ENCODE peak calls at places on chromosomes 16 and 17, in six cellular contexts. One of them, this sample, is unnamed.

GRCh38 chr17:46929413-46929812 is 6.5 kb downstream of the GOSR2 start:
- DNase-seq in GM12891: no peak
- DNase-seq in GM12878: no peak
- DNase-seq in HepG2: no peak
- DNase-seq in K562: no peak
- DNase-seq in H1: no peak
- DNase-seq in this sample: no peak

GRCh38 chr17:29341726-29342125 is 47.8 kb upstream of the NUFIP2 start:
- DNase-seq in GM12891: no peak
- DNase-seq in GM12878: no peak
- DNase-seq in HepG2: no peak
- DNase-seq in K562: no peak
- DNase-seq in H1: no peak
- DNase-seq in this sample: no peak

GRCh38 chr17:49013311-49014205 is 16.4 kb downstream of the IGF2BP1 start:
- DNase-seq in GM12891: no peak
- DNase-seq in GM12878: no peak
- DNase-seq in HepG2: no peak
- DNase-seq in K562: no peak
- DNase-seq in H1: peak; percentile 90
- DNase-seq in this sample: no peak

GRCh38 chr17:15101175-15101574 is 164.0 kb downstream of the PMP22 start:
- DNase-seq in GM12891: no peak
- DNase-seq in GM12878: no peak
- DNase-seq in HepG2: no peak
- DNase-seq in K562: no peak
- DNase-seq in H1: no peak
- DNase-seq in this sample: no peak

GRCh38 chr16:75014318-75014717 is 15.5 kb downstream of the ZNRF1 start:
- DNase-seq in GM12891: no peak
- DNase-seq in GM12878: no peak
- DNase-seq in HepG2: no peak
- DNase-seq in K562: no peak
- DNase-seq in H1: no peak
- DNase-seq in this sample: no peak

GRCh38 chr17:41773190-41773588 is 13.3 kb downstream of the JUP start:
- DNase-seq in GM12891: no peak
- DNase-seq in GM12878: no peak
- DNase-seq in HepG2: peak; percentile 79
- DNase-seq in K562: no peak
- DNase-seq in H1: peak; percentile 57
- DNase-seq in this sample: no peak

GRCh38 chr17:4004517-4005295 is 40.5 kb upstream of the ATP2A3 start:
- DNase-seq in GM12891: peak; percentile 93
- DNase-seq in GM12878: peak; percentile 5
- DNase-seq in HepG2: peak; percentile 63
- DNase-seq in K562: peak; percentile 80
- DNase-seq in H1: peak; percentile 88
- DNase-seq in this sample: peak; percentile 84

GRCh38 chr16:50273888-50274770 is 7.8 kb downstream of the ADCY7 start:
- DNase-seq in GM12891: peak; percentile 88
- DNase-seq in GM12878: peak; percentile 64
- DNase-seq in HepG2: no peak
- DNase-seq in K562: peak; percentile 56
- DNase-seq in H1: no peak
- DNase-seq in this sample: peak; percentile 91

GRCh38 chr16:74698220-74698619 is 2.4 kb downstream of the MLKL start:
- DNase-seq in GM12891: no peak
- DNase-seq in GM12878: peak; percentile 45
- DNase-seq in HepG2: no peak
- DNase-seq in K562: no peak
- DNase-seq in H1: no peak
- DNase-seq in this sample: no peak

GRCh38 chr17:73093286-73093685 is 798 bp upstream of the SLC39A11 start:
- DNase-seq in GM12891: no peak
- DNase-seq in GM12878: no peak
- DNase-seq in HepG2: no peak
- DNase-seq in K562: no peak
- DNase-seq in H1: no peak
- DNase-seq in this sample: no peak

GRCh38 chr17:77861981-77862645 is 96.4 kb upstream of the TNRC6C start:
- DNase-seq in GM12891: no peak
- DNase-seq in GM12878: no peak
- DNase-seq in HepG2: no peak
- DNase-seq in K562: no peak
- DNase-seq in H1: no peak
- DNase-seq in this sample: no peak

GRCh38 chr17:82804442-82805191 is 35.2 kb downstream of the ZNF750 start:
- DNase-seq in GM12891: no peak
- DNase-seq in GM12878: no peak
- DNase-seq in HepG2: no peak
- DNase-seq in K562: no peak
- DNase-seq in H1: no peak
- DNase-seq in this sample: no peak

GRCh38 chr16:15858921-15859668 is 2.3 kb upstream of the MYH11 start:
- DNase-seq in GM12891: no peak
- DNase-seq in GM12878: no peak
- DNase-seq in HepG2: no peak
- DNase-seq in K562: no peak
- DNase-seq in H1: no peak
- DNase-seq in this sample: no peak
- TF ChIP-seq POLR2AphosphoS5 in GM12891: no peak
- TF ChIP-seq POLR2AphosphoS5 in GM12878: no peak
- TF ChIP-seq POLR2AphosphoS5 in HepG2: no peak
- TF ChIP-seq POLR2AphosphoS5 in K562: no peak
- TF ChIP-seq POLR2AphosphoS5 in H1: no peak
- TF ChIP-seq POLR2AphosphoS5 in this sample: no peak

GRCh38 chr16:71426880-71427615 is 14.8 kb downstream of the TLE7 start:
- DNase-seq in GM12891: no peak
- DNase-seq in GM12878: no peak
- DNase-seq in HepG2: no peak
- DNase-seq in K562: no peak
- DNase-seq in H1: no peak
- DNase-seq in this sample: no peak

GRCh38 chr16:71428385-71428784 is 13.5 kb downstream of the TLE7 start:
- DNase-seq in GM12891: no peak
- DNase-seq in GM12878: no peak
- DNase-seq in HepG2: no peak
- DNase-seq in K562: no peak
- DNase-seq in H1: no peak
- DNase-seq in this sample: no peak

GRCh38 chr16:71424626-71425025 is 17.2 kb downstream of the TLE7 start:
- DNase-seq in GM12891: no peak
- DNase-seq in GM12878: no peak
- DNase-seq in HepG2: no peak
- DNase-seq in K562: no peak
- DNase-seq in H1: no peak
- DNase-seq in this sample: no peak

GRCh38 chr16:71425746-71426068 is 16.1 kb downstream of the TLE7 start:
- DNase-seq in GM12891: no peak
- DNase-seq in GM12878: no peak
- DNase-seq in HepG2: no peak
- DNase-seq in K562: no peak
- DNase-seq in H1: no peak
- DNase-seq in this sample: no peak

GRCh38 chr16:71426069-71426879 is 15.6 kb downstream of the TLE7 start:
- DNase-seq in GM12891: peak; percentile 66
- DNase-seq in GM12878: peak; percentile 67
- DNase-seq in HepG2: peak; percentile 99
- DNase-seq in K562: peak; percentile 70
- DNase-seq in H1: peak; percentile 99
- DNase-seq in this sample: no peak
- TF ChIP-seq TAF1 in GM12891: no peak
- TF ChIP-seq TAF1 in GM12878: no peak
- TF ChIP-seq TAF1 in HepG2: no peak
- TF ChIP-seq TAF1 in K562: no peak
- TF ChIP-seq TAF1 in H1: peak; percentile 16
- TF ChIP-seq TAF1 in this sample: no peak

DNA sequence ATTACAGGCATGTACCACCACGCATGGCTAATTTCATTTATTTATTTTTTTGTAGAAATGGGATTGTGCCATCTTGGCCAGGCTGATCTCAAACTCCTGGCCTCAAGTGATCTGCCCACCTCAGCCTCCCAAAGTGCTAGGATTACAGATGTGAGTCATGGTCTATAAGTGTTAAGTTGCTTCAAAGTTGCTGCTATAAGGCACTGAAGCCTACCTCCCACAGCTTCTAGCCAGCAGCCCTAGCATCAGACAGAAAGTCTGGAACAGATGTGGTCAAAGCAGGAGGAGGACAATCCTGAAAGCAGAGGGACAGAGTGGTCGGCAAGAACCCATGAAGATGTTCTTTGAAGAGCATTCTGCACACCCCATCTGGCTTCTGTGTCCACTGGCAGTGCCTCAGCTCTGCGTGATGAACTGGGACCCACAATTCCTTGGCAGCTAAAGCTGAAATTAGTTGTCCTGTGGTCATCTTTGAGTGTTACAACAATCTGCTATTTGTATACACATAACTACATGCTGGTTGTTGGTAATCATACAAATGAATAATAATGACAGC is 11.2 kb downstream of the MAP3K14 start:
- DNase-seq in GM12891: no peak
- DNase-seq in GM12878: no peak
- DNase-seq in HepG2: no peak
- DNase-seq in K562: no peak
- DNase-seq in H1: no peak
- DNase-seq in this sample: no peak
- TF ChIP-seq POLR2A in GM12891: no peak
- TF ChIP-seq POLR2A in GM12878: no peak
- TF ChIP-seq POLR2A in HepG2: no peak
- TF ChIP-seq POLR2A in K562: no peak
- TF ChIP-seq POLR2A in H1: no peak
- TF ChIP-seq POLR2A in this sample: no peak

GRCh38 chr16:13958438-13958837 is 38.5 kb downstream of the ERCC4 start:
- DNase-seq in GM12891: no peak
- DNase-seq in GM12878: no peak
- DNase-seq in HepG2: no peak
- DNase-seq in K562: no peak
- DNase-seq in H1: no peak
- DNase-seq in this sample: no peak

GRCh38 chr16:13959626-13960025 is 39.7 kb downstream of the ERCC4 start:
- DNase-seq in GM12891: no peak
- DNase-seq in GM12878: no peak
- DNase-seq in HepG2: no peak
- DNase-seq in K562: no peak
- DNase-seq in H1: no peak
- DNase-seq in this sample: no peak

GRCh38 chr16:13956635-13957196 is 36.8 kb downstream of the ERCC4 start:
- DNase-seq in GM12891: no peak
- DNase-seq in GM12878: peak; percentile 60
- DNase-seq in HepG2: no peak
- DNase-seq in K562: no peak
- DNase-seq in H1: no peak
- DNase-seq in this sample: no peak

GRCh38 chr16:13961099-13961811 is 41.3 kb downstream of the ERCC4 start:
- DNase-seq in GM12891: no peak
- DNase-seq in GM12878: no peak
- DNase-seq in HepG2: peak; percentile 56
- DNase-seq in K562: no peak
- DNase-seq in H1: no peak
- DNase-seq in this sample: no peak

DNA sequence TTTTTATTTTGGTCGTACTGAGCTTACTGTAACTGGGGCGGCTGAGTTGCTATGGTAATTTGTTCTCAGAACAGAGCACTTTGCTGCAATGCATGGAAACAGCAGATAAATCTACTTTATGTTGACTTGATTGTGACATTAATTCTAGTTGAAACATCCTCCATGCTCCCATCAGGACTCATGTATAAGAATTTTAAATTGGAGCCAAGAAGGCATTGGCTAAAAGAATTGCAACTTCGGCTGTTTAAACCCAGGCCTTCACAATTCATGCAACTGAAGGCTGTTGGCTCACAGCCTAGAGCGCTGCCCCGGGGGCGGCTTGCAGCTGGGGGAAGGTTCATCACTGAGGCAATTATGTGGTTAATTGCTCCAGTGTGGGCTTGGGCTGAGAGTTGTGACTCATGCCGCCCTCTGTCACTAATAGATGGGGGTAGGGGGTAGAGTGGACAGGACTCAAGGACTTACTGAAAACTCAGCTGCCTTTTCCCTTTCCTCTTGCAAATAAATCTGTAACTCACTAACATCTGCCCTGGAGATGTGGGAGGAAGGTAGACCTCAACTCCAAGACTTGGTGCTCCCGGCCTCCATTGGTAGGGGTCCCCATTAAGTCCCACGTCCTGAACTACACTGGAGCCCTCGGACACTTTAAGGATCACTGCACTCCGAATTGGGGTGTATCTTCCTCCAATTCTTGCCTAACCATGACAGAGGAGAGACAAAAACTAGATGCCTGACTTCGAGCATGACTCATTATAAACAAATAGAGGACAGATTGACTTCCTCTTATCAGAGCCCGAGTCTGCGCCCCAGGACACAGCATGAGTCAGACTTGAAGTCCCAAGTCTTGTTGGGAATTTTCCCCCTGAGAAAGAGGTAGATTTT is 37.5 kb downstream of the ERCC4 start:
- DNase-seq in GM12891: no peak
- DNase-seq in GM12878: peak; percentile 56
- DNase-seq in HepG2: peak; percentile 94
- DNase-seq in K562: peak; percentile 56
- DNase-seq in H1: no peak
- DNase-seq in this sample: no peak
- TF ChIP-seq POLR2AphosphoS5 in GM12891: no peak
- TF ChIP-seq POLR2AphosphoS5 in GM12878: no peak
- TF ChIP-seq POLR2AphosphoS5 in HepG2: no peak
- TF ChIP-seq POLR2AphosphoS5 in K562: peak; percentile 32
- TF ChIP-seq POLR2AphosphoS5 in H1: no peak
- TF ChIP-seq POLR2AphosphoS5 in this sample: no peak

GRCh38 chr17:48011405-48012150 is 26.0 kb downstream of the COPZ2 start:
- DNase-seq in GM12891: no peak
- DNase-seq in GM12878: no peak
- DNase-seq in HepG2: peak; percentile 38
- DNase-seq in K562: peak; percentile 77
- DNase-seq in H1: peak; percentile 72
- DNase-seq in this sample: peak; percentile 49
- TF ChIP-seq TAF1 in GM12891: no peak
- TF ChIP-seq TAF1 in GM12878: no peak
- TF ChIP-seq TAF1 in HepG2: no peak
- TF ChIP-seq TAF1 in K562: no peak
- TF ChIP-seq TAF1 in H1: no peak
- TF ChIP-seq TAF1 in this sample: no peak

DNA sequence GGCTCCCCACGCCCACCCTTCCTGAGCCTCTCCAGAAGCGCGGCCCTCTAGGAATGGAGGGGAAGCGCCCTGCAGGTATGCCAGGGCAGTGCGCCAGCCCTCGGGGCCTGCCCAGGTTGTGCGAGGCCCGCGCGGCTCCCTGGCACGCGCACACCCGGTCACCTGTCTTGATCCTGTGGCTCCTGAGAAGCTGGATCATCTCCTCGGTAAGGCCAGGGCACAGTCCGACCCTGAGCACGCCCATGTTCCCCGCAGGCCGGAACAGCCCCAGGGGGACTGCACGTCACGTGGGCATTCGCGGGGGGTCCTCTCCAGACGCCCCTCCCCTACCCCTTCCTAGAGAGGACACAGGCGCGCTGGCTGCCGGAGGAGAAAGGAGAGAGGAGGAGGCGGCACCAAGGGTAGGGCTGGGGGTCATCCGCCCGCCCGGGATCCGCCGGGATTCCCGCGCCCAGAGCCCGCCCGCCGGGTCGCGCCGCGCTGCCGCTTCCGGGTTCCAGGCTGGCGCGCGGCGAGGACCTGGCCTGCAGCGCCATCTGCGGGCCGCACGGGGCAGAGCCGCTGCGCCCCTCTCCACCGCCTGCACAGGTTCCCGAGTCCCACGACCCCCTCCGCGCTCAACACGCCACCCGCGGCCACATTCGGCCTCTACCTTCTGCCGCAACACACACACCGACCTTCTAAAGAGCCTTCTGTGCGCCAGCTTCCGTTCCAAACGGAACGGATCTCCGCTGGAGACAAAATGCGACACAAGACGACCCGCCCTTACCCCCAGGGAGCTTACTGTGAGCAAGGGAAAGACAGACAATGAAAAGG is at the start of gene RAD51D:
- DNase-seq in GM12891: peak; percentile 87
- DNase-seq in GM12878: peak; percentile 33
- DNase-seq in HepG2: peak; percentile 60
- DNase-seq in K562: peak; percentile 89
- DNase-seq in H1: peak; percentile 91
- DNase-seq in this sample: peak; percentile 80
- TF ChIP-seq POLR2A in GM12891: peak; percentile 56
- TF ChIP-seq POLR2A in GM12878: peak; percentile 84
- TF ChIP-seq POLR2A in HepG2: no peak
- TF ChIP-seq POLR2A in K562: peak; percentile 71
- TF ChIP-seq POLR2A in H1: peak; percentile 53
- TF ChIP-seq POLR2A in this sample: peak; percentile 55